ENCODE peak calls at places on chromosomes 11 and 22, in seven cellular contexts. L, J, G, V, X, T and E are unnamed samples.

GRCh38 chr11:57527056-57527631 is 3.4 kb downstream of the TIMM10 start:
- DNase-seq in G (peak), J (peak), V (peak), L (no peak), X (peak), T (peak), E (peak)

GRCh38 chr11:118194835-118195627 is 18.6 kb upstream of the SCN2B start:
- DNase-seq in V (peak), T (no peak), G (peak), L (no peak), J (peak), X (no peak), E (peak)

GRCh38 chr11:91608662-91609061 is 616.0 kb upstream of the FAT3 start:
- DNase-seq in L (no peak), G (no peak), J (no peak), X (no peak), T (no peak), V (no peak), E (no peak)

GRCh38 chr11:2419638-2420501 is 19.3 kb downstream of the TSSC4 start:
- DNase-seq in X (peak), T (peak), L (no peak), J (peak), V (no peak), G (peak), E (peak)

GRCh38 chr11:128843198-128843766 is 23.8 kb downstream of the KCNJ1 start:
- DNase-seq in V (no peak), L (no peak), X (no peak), J (no peak), T (no peak), G (no peak), E (no peak)

GRCh38 chr11:18010977-18011586 is 1.8 kb downstream of the SERGEF start:
- DNase-seq in T (no peak), G (no peak), L (no peak), V (no peak), X (no peak), J (no peak), E (no peak)

GRCh38 chr22:49925525-49926128 is 7.2 kb downstream of the CRELD2 start:
- DNase-seq in T (peak), X (no peak), G (no peak), L (no peak), V (no peak), J (no peak), E (no peak)

GRCh38 chr22:21710156-21710555 is 25.4 kb downstream of the YPEL1 start:
- DNase-seq in G (no peak), X (no peak), L (no peak), J (no peak), V (no peak), T (no peak), E (no peak)

GRCh38 chr22:27988704-27989103 is 69.6 kb upstream of the PITPNB start:
- DNase-seq in J (no peak), X (no peak), T (no peak), G (no peak), L (no peak), V (no peak), E (peak)

GRCh38 chr11:117523680-117524079 is 196.0 kb downstream of the CEP164 start:
- DNase-seq in L (no peak), T (no peak), X (no peak), V (no peak), G (peak), J (no peak), E (no peak)

GRCh38 chr11:2297623-2298030 is 4.1 kb downstream of the C11orf21 start:
- DNase-seq in X (no peak), G (no peak), L (no peak), V (no peak), J (no peak), T (no peak), E (no peak)

GRCh38 chr11:45662665-45663485 is 2.5 kb downstream of the CHST1 start:
- DNase-seq in L (no peak), G (peak), V (peak), X (peak), T (no peak), J (no peak), E (peak)

GRCh38 chr11:120662071-120662611 is 150.6 kb downstream of the GRIK4 start:
- DNase-seq in V (no peak), X (no peak), G (no peak), L (no peak), J (no peak), T (no peak), E (peak)